ENCODE peak calls at places on chromosomes 6 and 20, in eight cellular contexts. X is non-pigmented ciliary epithelial cell; J is heart right ventricle; M is stimulated activated CD8-positive, alpha-beta memory T cell treated with anti-CD3 and anti-CD28 coated beads, Interleukin-2, amount 100 ng/mL, for 1 hour; C is astrocyte of the cerebellum; Z is upper lobe of right lung; S is astrocyte of the spinal cord; I is CD4-positive, alpha-beta memory T cell. U is an unnamed sample.

GRCh38 chr6:141415896-141416295 is 716.8 kb upstream of the GJE1 start:
- DNase-seq in Z (no peak), S (no peak), M (no peak), X (no peak), C (no peak), J (no peak), I (no peak), U (no peak)

GRCh38 chr6:17705428-17705777 is 1.3 kb downstream of the NUP153 start:
- DNase-seq in J (peak; percentile 64), C (peak; percentile 51), S (peak; percentile 75), Z (no peak), X (no peak), I (no peak), M (no peak), U (no peak)

GRCh38 chr6:36127462-36128016 is 2.8 kb upstream of the MAPK13 start:
- DNase-seq in X (peak; percentile 59), I (no peak), J (no peak), M (no peak), S (peak; percentile 57), C (no peak), Z (peak; percentile 82), U (no peak)

GRCh38 chr20:2752631-2753455 is 47.6 kb downstream of the CPXM1 start:
- DNase-seq in M (no peak), J (no peak), X (no peak), S (peak; percentile 37), I (peak; percentile 48), C (no peak), Z (no peak), U (no peak)

GRCh38 chr6:106546322-106547052 is 82.8 kb downstream of the RTN4IP1 start:
- DNase-seq in Z (no peak), S (peak; percentile 87), X (no peak), M (no peak), C (peak; percentile 49), I (no peak), J (no peak), U (no peak)

GRCh38 chr6:149445095-149445466 is 39.7 kb downstream of the ZC3H12D start:
- DNase-seq in Z (no peak), X (no peak), C (no peak), S (no peak), I (no peak), M (no peak), J (no peak), U (no peak)

GRCh38 chr6:47655719-47656595 is 42.4 kb upstream of the ADGRF4 start:
- DNase-seq in I (no peak), J (no peak), C (no peak), M (no peak), Z (no peak), X (no peak), S (peak; percentile 40), U (peak; percentile 5)

GRCh38 chr6:169857343-169858292 is 106.2 kb downstream of the ERMARD start:
- DNase-seq in Z (peak; percentile 52), J (no peak), X (no peak), S (no peak), M (no peak), I (no peak), C (no peak), U (no peak)

GRCh38 chr6:149541139-149541538 is 4.7 kb downstream of the PPIL4 start:
- DNase-seq in I (no peak), X (no peak), Z (no peak), S (no peak), C (no peak), J (no peak), M (no peak), U (no peak)

GRCh38 chr6:33790910-33791309 is 2.0 kb upstream of the LEMD2 start:
- DNase-seq in X (no peak), S (no peak), I (no peak), C (no peak), M (no peak), J (no peak), Z (no peak), U (no peak)

GRCh38 chr6:140438346-140438735 is 1063.9 kb upstream of the CITED2 start:
- DNase-seq in Z (no peak), I (no peak), X (no peak), S (no peak), J (no peak), C (no peak), M (no peak), U (no peak)

GRCh38 chr20:20435453-20435852 is 67.5 kb downstream of the INSM1 start:
- DNase-seq in S (no peak), I (no peak), M (no peak), X (no peak), C (no peak), J (no peak), Z (no peak), U (no peak)

GRCh38 chr20:33211817-33212424 is 5.2 kb upstream of the BPIFA3 start:
- DNase-seq in S (peak; percentile 26), Z (no peak), M (no peak), I (peak; percentile 8), J (no peak), C (peak; percentile 6), X (no peak), U (no peak)

GRCh38 chr6:166655251-166655650 is 28.2 kb upstream of the RPS6KA2 start:
- DNase-seq in C (no peak), M (no peak), I (no peak), S (no peak), Z (no peak), J (no peak), X (no peak), U (no peak)

GRCh38 chr6:104816141-104816540 is 43.6 kb downstream of the HACE1 start:
- DNase-seq in X (no peak), S (no peak), C (no peak), Z (no peak), I (no peak), M (no peak), J (no peak), U (no peak)

GRCh38 chr6:100260584-100260983 is 204.1 kb downstream of the SIM1 start:
- DNase-seq in I (no peak), Z (no peak), X (no peak), J (no peak), S (no peak), M (no peak), C (no peak), U (no peak)

GRCh38 chr6:54910326-54910952 is 63.9 kb downstream of the FAM83B start:
- DNase-seq in S (peak; percentile 20), J (no peak), Z (no peak), C (peak; percentile 6), X (no peak), I (no peak), M (no peak), U (no peak)

GRCh38 chr20:17990278-17990972 is 21.6 kb downstream of the MGME1 start:
- DNase-seq in Z (no peak), C (no peak), S (no peak), I (no peak), M (no peak), J (no peak), X (no peak), U (no peak)

GRCh38 chr6:148898360-148899005 is 151.7 kb downstream of the UST start:
- DNase-seq in S (no peak), Z (no peak), X (no peak), I (no peak), C (no peak), M (no peak), J (no peak), U (no peak)

GRCh38 chr6:34315780-34316179 is 67.0 kb upstream of the SMIM29 start:
- DNase-seq in I (no peak), Z (no peak), S (no peak), M (no peak), C (no peak), J (no peak), X (no peak), U (no peak)

GRCh38 chr6:139595183-139595582 is 220.7 kb upstream of the CITED2 start:
- DNase-seq in I (peak; percentile 9), Z (no peak), C (no peak), S (peak; percentile 67), X (no peak), M (no peak), J (no peak), U (no peak)

GRCh38 chr6:32058511-32058963 is 20.3 kb downstream of the CYP21A2 start:
- DNase-seq in C (no peak), I (no peak), X (no peak), Z (no peak), S (no peak), J (no peak), M (no peak), U (no peak)

GRCh38 chr6:13614126-13614925 is 809 bp upstream of the NOL7 start:
- DNase-seq in J (peak; percentile 34), Z (peak; percentile 81), C (no peak), M (no peak), X (no peak), S (no peak), I (no peak), U (no peak)

GRCh38 chr6:56282391-56282790 is 35.0 kb upstream of the COL21A1 start:
- DNase-seq in C (peak; percentile 64), S (no peak), M (no peak), X (no peak), I (no peak), Z (no peak), J (no peak), U (no peak)

GRCh38 chr6:44122821-44123220 is 4.4 kb downstream of the MRPL14 start:
- DNase-seq in C (no peak), M (no peak), X (no peak), I (peak; percentile 39), J (no peak), Z (no peak), S (peak; percentile 38), U (no peak)

GRCh38 chr6:44699082-44699481 is 311.6 kb downstream of the CDC5L start:
- DNase-seq in I (no peak), C (no peak), M (no peak), Z (no peak), X (no peak), S (peak; percentile 26), J (no peak), U (no peak)

GRCh38 chr20:50381771-50382593 is 128.2 kb upstream of the PTPN1 start:
- DNase-seq in J (no peak), S (no peak), Z (no peak), X (no peak), C (no peak), I (peak; percentile 14), M (no peak), U (no peak)

GRCh38 chr20:40218971-40219370 is 470.1 kb downstream of the MAFB start:
- DNase-seq in I (no peak), M (no peak), X (no peak), Z (no peak), C (no peak), S (no peak), J (no peak), U (no peak)

GRCh38 chr6:169966312-169967181 is 215.1 kb downstream of the ERMARD start:
- DNase-seq in X (no peak), S (no peak), C (no peak), I (no peak), J (no peak), M (no peak), Z (no peak), U (no peak)

U was measured in activated CD8-positive, alpha-beta memory T cell treated with anti-CD3 and anti-CD28 coated beads for 4 hours.